ENCODE peak calls at places on chromosomes 16 and 17, in six cellular contexts. N is non-pigmented ciliary epithelial cell; B is astrocyte of the cerebellum; E is CD4-positive, CD25-positive, alpha-beta regulatory T cell; Z is naive thymus-derived CD4-positive, alpha-beta T cell; S is lung microvascular endothelial cell. I is an unnamed sample.

GRCh38 chr17:57528084-57528451 is 217.0 kb downstream of the CCDC182 start:
- DNase-seq in N (no peak), S (no peak), E (no peak), Z (no peak), B (no peak), I (no peak)

GRCh38 chr17:47232465-47232864 is 21.2 kb upstream of the ITGB3 start:
- DNase-seq in Z (no peak), S (no peak), E (no peak), B (no peak), N (no peak), I (no peak)

GRCh38 chr17:44759096-44759915 is 518 bp downstream of the ADAM11 start:
- DNase-seq in E (no peak), N (no peak), B (no peak), S (no peak), Z (no peak), I (no peak)

GRCh38 chr17:72421128-72422092 is 300.6 kb downstream of the SOX9 start:
- DNase-seq in S (peak), Z (no peak), N (peak), B (peak), E (peak), I (no peak)

GRCh38 chr17:62965149-62965648 is 836 bp upstream of the TANC2 start:
- DNase-seq in B (no peak), E (no peak), Z (no peak), N (no peak), S (no peak), I (no peak)

GRCh38 chr16:11053916-11054460 is 109.6 kb downstream of the CLEC16A start:
- DNase-seq in B (no peak), Z (no peak), S (no peak), N (no peak), E (no peak), I (no peak)

GRCh38 chr17:20086416-20087074 is 77.4 kb downstream of the SPECC1 start:
- DNase-seq in E (no peak), Z (no peak), S (no peak), N (no peak), B (no peak), I (no peak)

GRCh38 chr16:24544640-24545039 is 5.3 kb downstream of the RBBP6 start:
- DNase-seq in Z (no peak), E (no peak), B (no peak), N (no peak), S (no peak), I (no peak)

GRCh38 chr17:37676115-37676925 is 33.1 kb upstream of the DDX52 start:
- DNase-seq in N (no peak), Z (no peak), E (no peak), S (no peak), B (no peak), I (no peak)

GRCh38 chr16:649646-650045 is 481 bp downstream of the WDR90 start:
- DNase-seq in N (no peak), S (no peak), Z (no peak), E (peak), B (no peak), I (no peak)

GRCh38 chr17:82913304-82914043 is 73.7 kb upstream of the ZNF750 start:
- DNase-seq in E (no peak), N (no peak), Z (no peak), S (peak), B (no peak), I (no peak)

GRCh38 chr17:40356906-40357861 is 7.4 kb downstream of the GJD3 start:
- DNase-seq in E (no peak), B (no peak), S (no peak), N (no peak), Z (no peak), I (no peak)

GRCh38 chr17:51260237-51260959 is at the start of gene UTP18:
- DNase-seq in S (peak), Z (peak), N (peak), E (peak), B (peak), I (peak)

GRCh38 chr16:62978451-62978850 is 942.2 kb upstream of the CDH8 start:
- DNase-seq in E (no peak), S (no peak), Z (no peak), B (no peak), N (no peak), I (no peak)

GRCh38 chr17:65324977-65325376 is 187.8 kb downstream of the RGS9 start:
- DNase-seq in Z (no peak), N (no peak), S (no peak), E (no peak), B (no peak), I (no peak)

GRCh38 chr17:8100149-8100548 is 12.6 kb upstream of the ALOX12B start:
- DNase-seq in E (no peak), B (no peak), S (no peak), N (no peak), Z (no peak), I (no peak)

GRCh38 chr16:77299395-77299794 is 100.2 kb downstream of the SYCE1L start:
- DNase-seq in S (no peak), Z (no peak), N (no peak), E (no peak), B (no peak), I (peak)

GRCh38 chr17:66885417-66885816 is 50.5 kb downstream of the CACNG5 start:
- DNase-seq in Z (no peak), N (no peak), B (no peak), S (no peak), E (no peak), I (no peak)

GRCh38 chr17:8025176-8025911 is 13.5 kb upstream of the ALOX15B start:
- DNase-seq in B (no peak), N (no peak), Z (no peak), S (no peak), E (no peak), I (no peak)

GRCh38 chr16:5059386-5060072 is 6.2 kb downstream of the C16orf89 start:
- DNase-seq in B (no peak), Z (no peak), E (no peak), S (no peak), N (no peak), I (no peak)

GRCh38 chr16:46862555-46863447 is 21.4 kb upstream of the GPT2 start:
- DNase-seq in B (no peak), N (no peak), Z (no peak), S (no peak), E (no peak), I (no peak)

GRCh38 chr17:64785050-64785449 is 122.9 kb upstream of the SMURF2 start:
- DNase-seq in E (no peak), Z (no peak), B (no peak), N (no peak), S (no peak), I (no peak)

GRCh38 chr17:68674271-68674925 is 73.2 kb upstream of the FAM20A start:
- DNase-seq in B (no peak), Z (no peak), N (no peak), E (no peak), S (no peak), I (no peak)

GRCh38 chr16:79605999-79606398 is 5.5 kb upstream of the MAF start:
- DNase-seq in E (no peak), B (no peak), S (no peak), N (no peak), Z (no peak), I (peak)

GRCh38 chr17:4508207-4508606 is 9.5 kb downstream of the SPNS2 start:
- DNase-seq in B (no peak), E (no peak), S (no peak), N (no peak), Z (no peak), I (no peak)